ENCODE peak calls at places on chromosomes 2 and 18, in four cellular contexts. W is GM23338, O is GM03348, F is lower lobe of right lung. G is an unnamed sample.

GRCh38 chr2:132790232-132790755 is 120.3 kb upstream of the LYPD1 start:
- DNase-seq in O (no peak), F (no peak), W (no peak), G (no peak)

GRCh38 chr2:40259900-40260299 is 192.0 kb downstream of the SLC8A1 start:
- DNase-seq in O (no peak), F (no peak), W (no peak), G (no peak)

GRCh38 chr2:136134126-136134525 is 16.2 kb upstream of the CXCR4 start:
- DNase-seq in F (no peak), W (no peak), O (no peak), G (no peak)

GRCh38 chr2:217714268-217714643 is 288.5 kb downstream of the TNS1 start:
- DNase-seq in O (peak), F (peak), W (no peak), G (no peak)

GRCh38 chr18:13422541-13423147 is 204.1 kb downstream of the LDLRAD4 start:
- DNase-seq in O (no peak), F (no peak), W (no peak), G (no peak)

GRCh38 chr2:174892546-174892945 is 112.6 kb downstream of the CHN1 start:
- DNase-seq in F (no peak), W (no peak), O (no peak), G (no peak)

GRCh38 chr2:66872926-66873714 is 438.2 kb downstream of the MEIS1 start:
- DNase-seq in W (no peak), F (no peak), O (no peak), G (no peak)

GRCh38 chr2:182208421-182208820 is 218.4 kb downstream of the PDE1A start:
- DNase-seq in F (no peak), W (no peak), O (no peak), G (no peak)

GRCh38 chr18:28002841-28003240 is 174.1 kb downstream of the CDH2 start:
- DNase-seq in F (no peak), O (no peak), W (no peak), G (no peak)

GRCh38 chr2:181656450-181657261 is at the start of gene CERKL:
- DNase-seq in O (peak), F (peak), W (peak), G (no peak)

GRCh38 chr18:51164327-51165290 is 32.9 kb downstream of the MEX3C start:
- DNase-seq in F (no peak), O (peak), W (peak), G (no peak)

GRCh38 chr2:203692039-203692710 is 14.3 kb upstream of the CD28 start:
- DNase-seq in W (no peak), F (no peak), O (no peak), G (no peak)

GRCh38 chr2:176151199-176152099 is at the start of gene HOXD4:
- DNase-seq in O (no peak), W (peak), F (no peak), G (no peak)

GRCh38 chr18:23307567-23308295 is 145.4 kb upstream of the RIOK3 start:
- DNase-seq in W (no peak), F (no peak), O (peak), G (no peak)

GRCh38 chr2:197867630-197868029 is 63.2 kb downstream of the PLCL1 start:
- DNase-seq in F (no peak), W (no peak), O (no peak), G (no peak)

GRCh38 chr2:20091305-20091991 is 40.0 kb upstream of the LAPTM4A start:
- DNase-seq in W (no peak), F (no peak), O (peak), G (no peak)

GRCh38 chr2:145593991-145594702 is 1074.2 kb upstream of the ZEB2 start:
- DNase-seq in F (no peak), O (peak), W (peak), G (no peak)

GRCh38 chr2:16105178-16105663 is 164.9 kb downstream of the MYCN start:
- DNase-seq in O (no peak), W (no peak), F (no peak), G (no peak)

GRCh38 chr2:160538559-160539355 is 45.1 kb upstream of the RBMS1 start:
- DNase-seq in W (no peak), F (no peak), O (no peak), G (no peak)

GRCh38 chr18:76935722-76936337 is 113.5 kb downstream of the ZNF236 start:
- DNase-seq in W (no peak), F (no peak), O (no peak), G (no peak)

GRCh38 chr2:41869542-41870256 is 178.1 kb upstream of the PKDCC start:
- DNase-seq in O (peak), F (peak), W (peak), G (peak)

G was measured in NCI-H1105 treated with DMSO at 0.1 percent for 48 hours.